ENCODE peak calls at places on chromosomes 4 and X, in seven cellular contexts. One of them, this sample, is unnamed.

GRCh38 chr4:177480796-177481195 is 38.6 kb upstream of the AGA start:
- DNase-seq in mesenchymal stem cell: peak; percentile 76
- DNase-seq in neuronal stem cell: no peak
- DNase-seq in H1: no peak
- DNase-seq in IMR-90: peak; percentile 93
- DNase-seq in H9: no peak
- DNase-seq in mesendoderm: no peak
- DNase-seq in this sample: peak; percentile 57

GRCh38 chr4:55727746-55728145 is 91.6 kb upstream of the NMU start:
- DNase-seq in mesenchymal stem cell: no peak
- DNase-seq in neuronal stem cell: no peak
- DNase-seq in H1: no peak
- DNase-seq in IMR-90: no peak
- DNase-seq in H9: no peak
- DNase-seq in mesendoderm: peak; percentile 32
- DNase-seq in this sample: no peak

GRCh38 chr4:185204238-185204910 is 574 bp upstream of the CFAP97 start:
- DNase-seq in mesenchymal stem cell: no peak
- DNase-seq in neuronal stem cell: no peak
- DNase-seq in H1: no peak
- DNase-seq in IMR-90: peak; percentile 21
- DNase-seq in H9: no peak
- DNase-seq in mesendoderm: peak; percentile 45
- DNase-seq in this sample: no peak

GRCh38 chrX:65697915-65698796 is 30.7 kb downstream of the MSN start:
- DNase-seq in mesenchymal stem cell: peak; percentile 67
- DNase-seq in neuronal stem cell: no peak
- DNase-seq in H1: no peak
- DNase-seq in IMR-90: no peak
- DNase-seq in H9: peak; percentile 32
- DNase-seq in mesendoderm: peak; percentile 70
- DNase-seq in this sample: no peak

GRCh38 chrX:88977835-88978234 is 230.8 kb downstream of the CPXCR1 start:
- DNase-seq in mesenchymal stem cell: no peak
- DNase-seq in neuronal stem cell: no peak
- DNase-seq in H1: no peak
- DNase-seq in IMR-90: no peak
- DNase-seq in H9: no peak
- DNase-seq in mesendoderm: no peak
- DNase-seq in this sample: no peak

GRCh38 chr4:182280439-182281111 is 37.4 kb downstream of the TENM3 start:
- DNase-seq in mesenchymal stem cell: no peak
- DNase-seq in neuronal stem cell: no peak
- DNase-seq in H1: no peak
- DNase-seq in IMR-90: peak; percentile 78
- DNase-seq in H9: no peak
- DNase-seq in mesendoderm: no peak
- DNase-seq in this sample: no peak

GRCh38 chr4:6031831-6032230 is 13.6 kb upstream of the C4orf50 start:
- DNase-seq in mesenchymal stem cell: no peak
- DNase-seq in neuronal stem cell: no peak
- DNase-seq in H1: no peak
- DNase-seq in IMR-90: no peak
- DNase-seq in H9: no peak
- DNase-seq in mesendoderm: no peak
- DNase-seq in this sample: no peak

GRCh38 chrX:56498756-56499155 is 64.7 kb upstream of the UBQLN2 start:
- DNase-seq in mesenchymal stem cell: no peak
- DNase-seq in neuronal stem cell: no peak
- DNase-seq in H1: no peak
- DNase-seq in IMR-90: no peak
- DNase-seq in H9: no peak
- DNase-seq in mesendoderm: peak; percentile 1
- DNase-seq in this sample: peak; percentile 41

GRCh38 chr4:74919783-74920182 is 13.1 kb upstream of the PARM1 start:
- DNase-seq in mesenchymal stem cell: no peak
- DNase-seq in neuronal stem cell: no peak
- DNase-seq in H1: no peak
- DNase-seq in IMR-90: no peak
- DNase-seq in H9: no peak
- DNase-seq in mesendoderm: no peak
- DNase-seq in this sample: no peak

GRCh38 chr4:89653012-89653411 is 183.9 kb downstream of the SNCA start:
- DNase-seq in mesenchymal stem cell: no peak
- DNase-seq in neuronal stem cell: peak; percentile 47
- DNase-seq in H1: no peak
- DNase-seq in IMR-90: no peak
- DNase-seq in H9: no peak
- DNase-seq in mesendoderm: no peak
- DNase-seq in this sample: no peak

GRCh38 chrX:56800307-56800706 is 71.3 kb downstream of the NBDY start:
- DNase-seq in mesenchymal stem cell: no peak
- DNase-seq in neuronal stem cell: no peak
- DNase-seq in H1: no peak
- DNase-seq in IMR-90: no peak
- DNase-seq in H9: peak; percentile 19
- DNase-seq in mesendoderm: no peak
- DNase-seq in this sample: no peak

GRCh38 chrX:78712381-78712780 is 35.1 kb upstream of the LPAR4 start:
- DNase-seq in mesenchymal stem cell: no peak
- DNase-seq in neuronal stem cell: no peak
- DNase-seq in H1: no peak
- DNase-seq in IMR-90: no peak
- DNase-seq in H9: no peak
- DNase-seq in mesendoderm: no peak
- DNase-seq in this sample: no peak

GRCh38 chr4:156779046-156779445 is 192.6 kb downstream of the PDGFC start:
- DNase-seq in mesenchymal stem cell: no peak
- DNase-seq in neuronal stem cell: no peak
- DNase-seq in H1: no peak
- DNase-seq in IMR-90: peak; percentile 59
- DNase-seq in H9: no peak
- DNase-seq in mesendoderm: no peak
- DNase-seq in this sample: no peak

GRCh38 chr4:187004628-187005027 is 281.0 kb upstream of the FAT1 start:
- DNase-seq in mesenchymal stem cell: no peak
- DNase-seq in neuronal stem cell: no peak
- DNase-seq in H1: no peak
- DNase-seq in IMR-90: no peak
- DNase-seq in H9: no peak
- DNase-seq in mesendoderm: no peak
- DNase-seq in this sample: no peak

GRCh38 chr4:5808081-5808741 is 84.7 kb downstream of the CRMP1 start:
- DNase-seq in mesenchymal stem cell: peak; percentile 21
- DNase-seq in neuronal stem cell: no peak
- DNase-seq in H1: no peak
- DNase-seq in IMR-90: peak; percentile 46
- DNase-seq in H9: no peak
- DNase-seq in mesendoderm: no peak
- DNase-seq in this sample: no peak

GRCh38 chr4:126899382-126899801 is 733.4 kb upstream of the INTU start:
- DNase-seq in mesenchymal stem cell: peak; percentile 26
- DNase-seq in neuronal stem cell: no peak
- DNase-seq in H1: no peak
- DNase-seq in IMR-90: peak; percentile 94
- DNase-seq in H9: no peak
- DNase-seq in mesendoderm: no peak
- DNase-seq in this sample: no peak

GRCh38 chrX:107625776-107626175 is 2.5 kb upstream of the PRPS1 start:
- DNase-seq in mesenchymal stem cell: no peak
- DNase-seq in neuronal stem cell: no peak
- DNase-seq in H1: no peak
- DNase-seq in IMR-90: no peak
- DNase-seq in H9: no peak
- DNase-seq in mesendoderm: no peak
- DNase-seq in this sample: no peak

GRCh38 chr4:98601719-98602118 is 56.7 kb downstream of the TSPAN5 start:
- DNase-seq in mesenchymal stem cell: no peak
- DNase-seq in neuronal stem cell: no peak
- DNase-seq in H1: no peak
- DNase-seq in IMR-90: no peak
- DNase-seq in H9: no peak
- DNase-seq in mesendoderm: no peak
- DNase-seq in this sample: no peak

GRCh38 chrX:109842611-109843010 is 109.6 kb upstream of the ACSL4 start:
- DNase-seq in mesenchymal stem cell: no peak
- DNase-seq in neuronal stem cell: no peak
- DNase-seq in H1: no peak
- DNase-seq in IMR-90: no peak
- DNase-seq in H9: no peak
- DNase-seq in mesendoderm: no peak
- DNase-seq in this sample: peak; percentile 76

GRCh38 chr4:147594107-147594506 is 23.1 kb upstream of the TMEM184C start:
- DNase-seq in mesenchymal stem cell: no peak
- DNase-seq in neuronal stem cell: no peak
- DNase-seq in H1: no peak
- DNase-seq in IMR-90: no peak
- DNase-seq in H9: no peak
- DNase-seq in mesendoderm: peak; percentile 29
- DNase-seq in this sample: no peak

GRCh38 chr4:18012115-18012806 is 9.3 kb downstream of the LCORL start:
- DNase-seq in mesenchymal stem cell: no peak
- DNase-seq in neuronal stem cell: no peak
- DNase-seq in H1: no peak
- DNase-seq in IMR-90: no peak
- DNase-seq in H9: no peak
- DNase-seq in mesendoderm: no peak
- DNase-seq in this sample: no peak

GRCh38 chrX:19152762-19153161 is 30.5 kb upstream of the ADGRG2 start:
- DNase-seq in mesenchymal stem cell: no peak
- DNase-seq in neuronal stem cell: no peak
- DNase-seq in H1: no peak
- DNase-seq in IMR-90: peak; percentile 5
- DNase-seq in H9: no peak
- DNase-seq in mesendoderm: no peak
- DNase-seq in this sample: no peak

GRCh38 chr4:156773648-156774357 is 197.8 kb downstream of the PDGFC start:
- DNase-seq in mesenchymal stem cell: no peak
- DNase-seq in neuronal stem cell: no peak
- DNase-seq in H1: no peak
- DNase-seq in IMR-90: peak; percentile 56
- DNase-seq in H9: no peak
- DNase-seq in mesendoderm: no peak
- DNase-seq in this sample: peak; percentile 5

GRCh38 chrX:75603833-75604232 is 81.0 kb upstream of the ZDHHC15 start:
- DNase-seq in mesenchymal stem cell: peak; percentile 8
- DNase-seq in neuronal stem cell: no peak
- DNase-seq in H1: no peak
- DNase-seq in IMR-90: peak; percentile 28
- DNase-seq in H9: no peak
- DNase-seq in mesendoderm: peak; percentile 21
- DNase-seq in this sample: no peak

GRCh38 chr4:42906906-42907774 is 14.6 kb downstream of the GRXCR1 start:
- DNase-seq in mesenchymal stem cell: no peak
- DNase-seq in neuronal stem cell: no peak
- DNase-seq in H1: no peak
- DNase-seq in IMR-90: no peak
- DNase-seq in H9: no peak
- DNase-seq in mesendoderm: peak; percentile 35
- DNase-seq in this sample: no peak

DNA sequence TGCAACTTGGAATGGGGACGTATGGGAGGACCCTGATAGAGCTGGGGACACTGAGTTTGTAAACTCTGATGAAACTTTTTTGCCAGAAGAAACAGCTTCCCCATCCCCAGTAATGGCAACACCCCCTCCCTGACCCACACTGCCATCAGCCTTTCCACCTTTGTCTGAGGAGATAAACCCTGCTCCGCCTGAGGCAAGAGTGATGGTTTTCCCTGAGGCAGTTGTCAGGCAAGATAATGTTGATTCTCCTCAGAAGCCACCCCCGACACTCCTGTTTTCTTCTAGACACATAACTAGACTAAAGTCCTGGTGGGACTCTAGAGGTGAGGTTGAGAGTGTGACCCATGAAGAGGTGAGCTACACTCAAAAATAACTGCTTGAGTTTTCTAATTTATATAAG is 71.9 kb upstream of the STK26 start:
- DNase-seq in mesenchymal stem cell: no peak
- DNase-seq in neuronal stem cell: no peak
- DNase-seq in H1: no peak
- DNase-seq in IMR-90: no peak
- DNase-seq in H9: no peak
- DNase-seq in mesendoderm: no peak
- DNase-seq in this sample: peak; percentile 35
- H3K18ac ChIP-seq in mesenchymal stem cell: no peak overlapping the region
- H3K18ac ChIP-seq in neuronal stem cell: no peak overlapping the region
- H3K18ac ChIP-seq in H1: no peak overlapping the region
- H3K18ac ChIP-seq in IMR-90: no peak overlapping the region
- H3K18ac ChIP-seq in H9: no peak overlapping the region
- H3K18ac ChIP-seq in mesendoderm: no peak overlapping the region
- H3K18ac ChIP-seq in this sample: no peak overlapping the region

DNA sequence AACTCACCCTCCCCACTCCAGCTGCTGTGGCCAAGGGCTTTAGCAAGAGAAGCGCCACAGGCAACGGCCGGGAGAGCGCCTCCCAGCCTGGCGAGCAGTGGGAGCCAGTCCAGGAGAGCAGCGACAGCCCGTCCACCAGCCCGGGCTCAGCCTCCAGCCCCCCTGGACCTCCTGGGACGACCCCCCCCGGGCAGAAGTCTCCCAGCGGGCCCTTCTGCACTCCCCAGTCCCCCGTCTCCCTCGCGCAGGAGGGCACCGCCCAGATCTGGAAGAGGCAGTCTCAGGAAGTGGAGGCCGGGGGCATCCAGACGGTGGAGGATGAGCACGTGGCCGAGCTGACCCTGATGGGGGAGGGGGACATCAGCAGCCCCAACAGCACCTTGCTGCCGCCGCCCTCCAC is 11.2 kb upstream of the HGFAC start:
- DNase-seq in mesenchymal stem cell: no peak
- DNase-seq in neuronal stem cell: no peak
- DNase-seq in H1: no peak
- DNase-seq in IMR-90: no peak
- DNase-seq in H9: no peak
- DNase-seq in mesendoderm: no peak
- DNase-seq in this sample: no peak
- H3K9ac ChIP-seq in mesenchymal stem cell: no peak overlapping the region
- H3K9ac ChIP-seq in neuronal stem cell: no peak overlapping the region
- H3K9ac ChIP-seq in H1: no peak overlapping the region
- H3K9ac ChIP-seq in IMR-90: no peak overlapping the region
- H3K9ac ChIP-seq in H9: no peak overlapping the region
- H3K9ac ChIP-seq in mesendoderm: no peak overlapping the region
- H3K9ac ChIP-seq in this sample: no peak overlapping the region

GRCh38 chr4:174241162-174241561 is 42.3 kb downstream of the FBXO8 start:
- DNase-seq in mesenchymal stem cell: no peak
- DNase-seq in neuronal stem cell: no peak
- DNase-seq in H1: no peak
- DNase-seq in IMR-90: no peak
- DNase-seq in H9: no peak
- DNase-seq in mesendoderm: no peak
- DNase-seq in this sample: no peak

GRCh38 chr4:174230680-174231079 is 52.8 kb downstream of the FBXO8 start:
- DNase-seq in mesenchymal stem cell: no peak
- DNase-seq in neuronal stem cell: no peak
- DNase-seq in H1: no peak
- DNase-seq in IMR-90: no peak
- DNase-seq in H9: no peak
- DNase-seq in mesendoderm: no peak
- DNase-seq in this sample: no peak

GRCh38 chr4:174236359-174236758 is 47.1 kb downstream of the FBXO8 start:
- DNase-seq in mesenchymal stem cell: no peak
- DNase-seq in neuronal stem cell: no peak
- DNase-seq in H1: no peak
- DNase-seq in IMR-90: no peak
- DNase-seq in H9: no peak
- DNase-seq in mesendoderm: no peak
- DNase-seq in this sample: no peak
- H3K18ac ChIP-seq in mesenchymal stem cell: no peak overlapping the region
- H3K18ac ChIP-seq in neuronal stem cell: no peak overlapping the region
- H3K18ac ChIP-seq in H1: no peak overlapping the region
- H3K18ac ChIP-seq in IMR-90: no peak overlapping the region
- H3K18ac ChIP-seq in H9: no peak overlapping the region
- H3K18ac ChIP-seq in mesendoderm: no peak overlapping the region
- H3K18ac ChIP-seq in this sample: no peak overlapping the region

GRCh38 chr4:154744341-154744948 is 645 bp downstream of the LRAT start:
- DNase-seq in mesenchymal stem cell: no peak
- DNase-seq in neuronal stem cell: no peak
- DNase-seq in H1: no peak
- DNase-seq in IMR-90: no peak
- DNase-seq in H9: no peak
- DNase-seq in mesendoderm: no peak
- DNase-seq in this sample: no peak
- H3K9ac ChIP-seq in mesenchymal stem cell: no peak overlapping the region
- H3K9ac ChIP-seq in neuronal stem cell: peak overlapping the region; percentile 79
- H3K9ac ChIP-seq in H1: peak overlapping the region; percentile 67
- H3K9ac ChIP-seq in IMR-90: no peak overlapping the region
- H3K9ac ChIP-seq in H9: peak overlapping the region; percentile 14
- H3K9ac ChIP-seq in mesendoderm: peak overlapping the region; percentile 63
- H3K9ac ChIP-seq in this sample: no peak overlapping the region